ENCODE peak calls at places on chromosomes 2 and 18, in six cellular contexts. D is aorta, A is mammary epithelial cell, M is A549, T is adrenal gland, C is PC-3. P is an unnamed sample. For H3K4me1, the result is how much of the 10 kb centered on the place peaks cover.

GRCh38 chr2:230956827-230957755 is 32.0 kb upstream of the GPR55 start:
- DNase-seq in T (peak), D (peak), M (peak), A (peak), C (peak), P (peak)

GRCh38 chr2:96788393-96789244 is 27.4 kb upstream of the CNNM3 start:
- DNase-seq in D (peak), M (peak), A (peak), T (peak), C (peak), P (peak)

GRCh38 chr18:50011813-50012445 is 183.0 kb downstream of the MYO5B start:
- DNase-seq in T (no peak), A (peak), M (no peak), C (peak), D (no peak), P (no peak)

GRCh38 chr18:23191952-23192662 is 56.8 kb downstream of the CABLES1 start:
- DNase-seq in M (no peak), A (peak), T (peak), C (peak), D (no peak), P (peak)

GRCh38 chr2:242098445-242099128 is 229.1 kb downstream of the RTP5 start:
- DNase-seq in T (peak), D (no peak), A (peak), C (no peak), M (no peak), P (no peak)

GRCh38 chr2:206881708-206882335 is 57.5 kb upstream of the CPO start:
- DNase-seq in M (no peak), D (no peak), T (no peak), A (no peak), C (no peak), P (no peak)

GRCh38 chr2:233051241-233052149 is 8.6 kb upstream of the INPP5D start:
- DNase-seq in A (peak), T (peak), C (peak), M (no peak), D (peak), P (peak)

GRCh38 chr2:149763358-149763757 is 175.8 kb upstream of the MMADHC start:
- DNase-seq in M (no peak), T (no peak), A (no peak), D (no peak), C (no peak), P (no peak)

GRCh38 chr2:12007282-12007681 is 260.9 kb downstream of the LPIN1 start:
- DNase-seq in C (no peak), T (no peak), D (no peak), A (no peak), M (no peak), P (no peak)

GRCh38 chr18:63869851-63870250 is 17.7 kb upstream of the SERPINB2 start:
- DNase-seq in M (no peak), T (no peak), D (no peak), A (peak), C (peak), P (no peak)

GRCh38 chr18:67194886-67195285 is 321.6 kb downstream of the DSEL start:
- DNase-seq in A (no peak), C (no peak), D (no peak), T (no peak), M (no peak), P (no peak)

GRCh38 chr18:54020971-54021370 is 203.5 kb downstream of the MBD2 start:
- DNase-seq in T (no peak), C (no peak), M (no peak), A (no peak), D (no peak), P (no peak)

GRCh38 chr2:106552966-106553365 is 65.8 kb downstream of the CD8B2 start:
- DNase-seq in M (no peak), C (no peak), D (no peak), A (no peak), T (no peak), P (no peak)

GRCh38 chr2:70854416-70854815 is 18.8 kb upstream of the CD207 start:
- DNase-seq in D (no peak), A (no peak), M (no peak), C (no peak), T (no peak), P (no peak)

GRCh38 chr2:2887772-2888387 is 489.7 kb downstream of the EIPR1 start:
- DNase-seq in T (no peak), M (no peak), C (no peak), D (no peak), A (no peak), P (no peak)

GRCh38 chr18:10949655-10950054 is 199.7 kb downstream of the PIEZO2 start:
- DNase-seq in T (no peak), M (no peak), A (no peak), D (no peak), C (no peak), P (no peak)

GRCh38 chr2:9478526-9478925 is 4.2 kb downstream of the IAH1 start:
- DNase-seq in M (no peak), T (no peak), C (no peak), D (no peak), A (no peak), P (no peak)

GRCh38 chr2:33304032-33304864 is 172.2 kb upstream of the RASGRP3 start:
- DNase-seq in C (peak), M (no peak), D (no peak), A (no peak), T (no peak), P (no peak)

GRCh38 chr2:100801402-100801801 is 18.5 kb upstream of the NPAS2 start:
- DNase-seq in A (peak), M (peak), T (no peak), D (no peak), C (peak), P (no peak)

GRCh38 chr18:22483407-22483806 is 65.7 kb upstream of the CTAGE1 start:
- DNase-seq in T (no peak), D (no peak), M (no peak), A (no peak), C (no peak), P (no peak)

GRCh38 chr2:14072338-14072737 is 560.2 kb upstream of the LRATD1 start:
- DNase-seq in C (peak), M (no peak), A (peak), T (no peak), D (no peak), P (no peak)

GRCh38 chr2:18368008-18368407 is 192.4 kb downstream of the RDH14 start:
- DNase-seq in C (peak), A (peak), D (no peak), M (no peak), T (no peak), P (no peak)

GRCh38 chr2:122734756-122735155 is 979.3 kb downstream of the TSN start:
- DNase-seq in A (no peak), M (no peak), D (no peak), C (peak), T (no peak), P (no peak)

GRCh38 chr2:56118474-56118873 is 65.3 kb upstream of the CCDC85A start:
- DNase-seq in D (no peak), T (no peak), A (no peak), M (no peak), C (peak), P (no peak)

GRCh38 chr18:5068856-5069255 is 128.2 kb downstream of the AKAIN1 start:
- DNase-seq in M (no peak), D (no peak), A (no peak), T (no peak), C (no peak), P (no peak)

GRCh38 chr2:216802516-216803265 is 57.2 kb downstream of the TNP1 start:
- DNase-seq in A (no peak), T (no peak), D (no peak), C (no peak), M (no peak), P (peak)

GRCh38 chr2:222754324-222754723 is 82.9 kb downstream of the MOGAT1 start:
- DNase-seq in D (no peak), A (no peak), C (no peak), M (no peak), T (no peak), P (no peak)

GRCh38 chr2:229419158-229419557 is 148.1 kb upstream of the PID1 start:
- DNase-seq in T (no peak), D (no peak), A (no peak), C (no peak), M (no peak), P (no peak)

GRCh38 chr2:127678991-127679390 is 3.7 kb upstream of the LIMS2 start:
- DNase-seq in T (no peak), C (no peak), M (no peak), D (no peak), A (no peak), P (peak)
- H3K4me1 ChIP-seq in T (under half), C (under half), M (under half), D (under half), A (under half), P (under half)

GRCh38 chr2:181779288-181779871 is 99.1 kb upstream of the NEUROD1 start:
- DNase-seq in C (no peak), M (no peak), A (no peak), T (no peak), D (no peak), P (no peak)

GRCh38 chr2:181782630-181783029 is 102.3 kb upstream of the NEUROD1 start:
- DNase-seq in A (no peak), T (peak), D (no peak), M (no peak), C (no peak), P (no peak)

GRCh38 chr2:181781082-181781786 is 100.9 kb upstream of the NEUROD1 start:
- DNase-seq in C (peak), D (no peak), A (no peak), T (no peak), M (peak), P (no peak)

GRCh38 chr2:181778621-181779195 is 98.4 kb upstream of the NEUROD1 start:
- DNase-seq in T (peak), A (no peak), M (no peak), C (peak), D (no peak), P (no peak)

GRCh38 chr2:181780159-181781081 is 100.1 kb upstream of the NEUROD1 start:
- DNase-seq in D (no peak), M (peak), C (peak), T (no peak), A (no peak), P (no peak)
- H3K4me3 ChIP-seq in D (no peak), M (no peak), C (no peak), T (no peak), A (no peak), P (no peak)

GRCh38 chr2:37316181-37316580 is 8.5 kb downstream of the PRKD3 start:
- DNase-seq in T (no peak), A (no peak), C (no peak), D (no peak), M (no peak), P (no peak)
- H3K4me1 ChIP-seq in T (half or more), A (under half), C (under half), D (under half), M (under half), P (under half)

DNA sequence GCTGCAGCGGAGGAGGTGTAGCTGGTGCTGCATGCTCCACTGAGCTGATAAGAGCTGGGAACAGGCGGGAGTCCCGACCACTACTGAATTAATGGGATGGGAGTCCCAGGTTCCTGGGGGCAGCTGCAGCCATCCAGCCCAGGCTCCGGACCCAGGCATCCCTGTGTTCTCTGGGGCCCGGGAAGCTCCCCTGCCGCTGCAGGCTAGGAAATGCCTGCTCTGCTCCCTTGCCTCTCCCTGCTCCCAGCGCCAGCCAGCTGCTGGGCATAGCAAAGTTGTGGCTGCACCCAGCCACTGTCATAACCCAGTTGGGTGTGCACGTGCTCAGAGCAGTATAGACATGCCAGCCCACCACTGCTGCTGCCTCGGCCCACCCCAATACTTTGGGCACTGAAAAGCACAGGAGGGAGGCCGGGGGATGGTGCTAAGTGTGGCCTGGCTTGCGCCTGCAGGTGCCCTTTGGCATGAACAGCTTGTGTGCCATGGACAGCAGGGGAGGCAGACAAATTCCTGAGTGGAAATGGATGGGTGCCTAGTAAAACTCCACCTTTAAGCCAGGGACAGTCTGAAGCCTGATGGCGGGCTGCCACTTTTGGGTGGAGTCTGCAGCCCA is 219.2 kb upstream of the TMEFF2 start:
- DNase-seq in D (no peak), T (no peak), M (no peak), C (no peak), A (no peak), P (no peak)
- H3K4me3 ChIP-seq in D (no peak), T (no peak), M (no peak), C (no peak), A (no peak), P (no peak)

DNA sequence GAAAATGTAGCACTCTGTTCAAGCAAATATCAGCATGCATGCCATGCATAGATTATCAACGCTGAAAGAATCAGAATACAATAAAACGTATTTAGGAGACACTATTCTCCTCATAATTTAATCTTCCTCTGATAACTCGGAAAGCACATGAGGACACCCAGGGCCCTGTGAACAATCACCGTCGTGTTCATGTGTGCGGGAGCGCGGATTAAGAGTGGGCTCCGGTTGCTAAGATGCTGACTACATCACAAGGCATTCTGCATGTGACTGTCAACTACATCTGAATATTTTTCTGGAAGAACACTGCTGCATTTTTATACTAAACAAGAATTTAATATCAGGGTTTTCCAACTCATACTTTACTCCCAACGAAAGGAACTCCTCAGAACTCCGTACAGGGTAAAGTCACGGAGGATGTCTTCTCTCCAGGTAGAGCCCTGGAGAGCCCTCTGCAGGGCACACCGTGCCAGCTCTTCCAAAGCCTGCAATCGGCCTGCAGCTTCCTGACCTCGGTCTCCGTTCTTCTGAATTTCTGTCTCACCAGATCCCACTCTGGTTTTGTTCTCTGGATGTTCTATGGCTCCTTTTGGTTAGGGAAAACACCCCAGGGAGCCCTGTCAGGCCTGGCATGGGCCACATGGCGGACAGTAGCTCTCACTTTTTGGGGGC is 59.6 kb downstream of the ZNF516 start:
- DNase-seq in T (no peak), A (no peak), C (no peak), M (no peak), D (no peak), P (no peak)
- H3K4me1 ChIP-seq in T (under half), A (under half), C (under half), M (under half), D (under half), P (under half)

GRCh38 chr2:128314026-128314347 is 4.7 kb downstream of the HS6ST1 start:
- DNase-seq in A (no peak), D (no peak), T (no peak), M (no peak), C (no peak), P (peak)

GRCh38 chr2:128316777-128317185 is 1.9 kb downstream of the HS6ST1 start:
- DNase-seq in C (no peak), A (peak), T (no peak), D (no peak), M (no peak), P (no peak)

GRCh38 chr2:128315829-128316776 is 2.6 kb downstream of the HS6ST1 start:
- DNase-seq in A (no peak), T (peak), M (no peak), C (no peak), D (no peak), P (peak)

GRCh38 chr2:128314348-128315121 is 4.1 kb downstream of the HS6ST1 start:
- DNase-seq in A (no peak), D (no peak), C (no peak), T (peak), M (no peak), P (no peak)

DNA sequence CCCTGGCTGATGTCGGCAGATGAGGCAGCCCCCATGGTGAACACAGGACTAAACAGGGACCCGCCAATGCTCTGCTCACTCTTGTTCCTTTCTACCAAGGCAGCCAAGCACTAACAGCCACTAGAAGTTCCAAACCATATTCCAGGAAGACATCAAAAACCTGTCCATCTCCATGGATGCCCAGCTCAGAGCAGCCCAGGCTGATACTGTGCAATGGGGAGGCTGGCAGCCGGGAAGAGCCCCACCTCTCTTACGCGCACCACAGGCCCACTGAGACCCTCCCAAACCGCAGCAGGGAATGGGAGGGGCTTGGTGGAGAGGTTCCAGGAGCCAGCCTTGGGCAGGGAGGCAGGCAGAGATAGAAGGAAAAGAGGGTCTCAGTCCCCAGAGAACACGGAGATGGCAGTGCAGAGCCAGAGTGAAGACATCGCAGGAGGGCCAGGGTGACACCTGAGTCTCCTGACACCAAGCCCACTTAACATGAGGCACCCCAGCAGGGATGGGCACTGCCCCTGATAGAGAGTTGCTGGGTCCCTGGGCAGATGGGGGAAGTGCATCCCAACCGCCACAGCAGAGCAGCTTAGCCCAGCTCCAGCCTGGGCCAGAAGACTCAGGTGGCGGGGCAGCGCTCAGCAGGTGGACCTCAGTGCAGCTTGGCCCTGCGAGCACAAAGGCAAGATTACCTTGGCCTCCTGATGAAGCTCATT is 3.4 kb downstream of the HS6ST1 start:
- DNase-seq in C (no peak), T (no peak), A (no peak), D (no peak), M (no peak), P (peak)
- H3K4me3 ChIP-seq in C (no peak), T (no peak), A (no peak), D (no peak), M (no peak), P (no peak)

P was measured in right cardiac atrium.